ENCODE peak calls at places on chromosomes 7 and 10, in eight cellular contexts. D, O, I, F, A, K, W and B are unnamed samples.

GRCh38 chr10:64977912-64978311 is 1456.7 kb downstream of the REEP3 start:
- DNase-seq in D (no peak), O (no peak), I (no peak), F (no peak), A (no peak), K (no peak), W (no peak), B (no peak)

GRCh38 chr7:69620063-69620462 is 21.8 kb downstream of the AUTS2 start:
- DNase-seq in D (no peak), O (no peak), I (no peak), F (no peak), A (no peak), K (no peak), W (no peak), B (no peak)

GRCh38 chr7:97454636-97455035 is 277.2 kb upstream of the TAC1 start:
- DNase-seq in D (no peak), O (no peak), I (no peak), F (no peak), A (no peak), K (no peak), W (no peak), B (no peak)

GRCh38 chr7:150481207-150481920 is 30.9 kb downstream of the GIMAP8 start:
- DNase-seq in D (no peak), O (peak), I (no peak), F (no peak), A (no peak), K (no peak), W (no peak), B (no peak)

GRCh38 chr10:108327706-108328105 is 1163.2 kb upstream of the SORCS1 start:
- DNase-seq in D (peak), O (no peak), I (no peak), F (no peak), A (no peak), K (no peak), W (no peak), B (no peak)

GRCh38 chr10:24009115-24009514 is 199.8 kb upstream of the KIAA1217 start:
- DNase-seq in D (no peak), O (no peak), I (no peak), F (no peak), A (no peak), K (no peak), W (no peak), B (no peak)

GRCh38 chr10:99540673-99541531 is 8.2 kb downstream of the NKX2-3 start:
- DNase-seq in D (peak), O (peak), I (no peak), F (no peak), A (no peak), K (peak), W (peak), B (peak)

GRCh38 chr7:127588019-127588696 is at the start of gene ARF5:
- DNase-seq in D (peak), O (peak), I (peak), F (peak), A (peak), K (peak), W (peak), B (peak)

GRCh38 chr10:50740351-50740688 is 584 bp downstream of the ASAH2B start:
- DNase-seq in D (peak), O (peak), I (peak), F (no peak), A (no peak), K (no peak), W (peak), B (no peak)

GRCh38 chr7:75995052-75995471 is 667 bp upstream of the TMEM120A start:
- DNase-seq in D (no peak), O (no peak), I (no peak), F (no peak), A (no peak), K (no peak), W (no peak), B (no peak)

GRCh38 chr7:94696981-94697670 is 41.2 kb upstream of the SGCE start:
- DNase-seq in D (peak), O (peak), I (no peak), F (no peak), A (peak), K (no peak), W (peak), B (no peak)

GRCh38 chr10:61626209-61626608 is 36.5 kb upstream of the CABCOCO1 start:
- DNase-seq in D (no peak), O (no peak), I (no peak), F (no peak), A (no peak), K (no peak), W (no peak), B (no peak)

GRCh38 chr7:134724606-134725005 is 54.8 kb upstream of the CALD1 start:
- DNase-seq in D (peak), O (peak), I (no peak), F (no peak), A (no peak), K (no peak), W (no peak), B (no peak)

GRCh38 chr10:118953598-118953997 is 75.9 kb upstream of the NANOS1 start:
- DNase-seq in D (no peak), O (no peak), I (no peak), F (no peak), A (no peak), K (no peak), W (no peak), B (no peak)

GRCh38 chr10:71999360-72000072 is 35.3 kb downstream of the CHST3 start:
- DNase-seq in D (no peak), O (no peak), I (peak), F (no peak), A (peak), K (no peak), W (peak), B (no peak)

GRCh38 chr7:114819629-114820362 is 102.1 kb upstream of the MDFIC start:
- DNase-seq in D (peak), O (no peak), I (no peak), F (no peak), A (no peak), K (no peak), W (peak), B (no peak)

GRCh38 chr10:95375418-95375817 is 84.6 kb upstream of the PDLIM1 start:
- DNase-seq in D (no peak), O (no peak), I (no peak), F (no peak), A (no peak), K (no peak), W (no peak), B (no peak)

GRCh38 chr10:85147346-85148250 is 819.2 kb downstream of the CCSER2 start:
- DNase-seq in D (no peak), O (no peak), I (no peak), F (no peak), A (no peak), K (no peak), W (no peak), B (no peak)

GRCh38 chr7:139618482-139619366 is 95.2 kb downstream of the CLEC2L start:
- DNase-seq in D (peak), O (peak), I (no peak), F (peak), A (no peak), K (no peak), W (peak), B (no peak)

GRCh38 chr7:138460176-138460648 is at the start of gene TRIM24:
- DNase-seq in D (no peak), O (no peak), I (peak), F (no peak), A (peak), K (peak), W (no peak), B (no peak)

GRCh38 chr7:25995893-25996529 is 156.0 kb upstream of the NFE2L3 start:
- DNase-seq in D (no peak), O (peak), I (no peak), F (no peak), A (no peak), K (no peak), W (peak), B (peak)

GRCh38 chr10:93384006-93384405 is 98.1 kb downstream of the MYOF start:
- DNase-seq in D (peak), O (peak), I (no peak), F (no peak), A (no peak), K (no peak), W (no peak), B (no peak)

GRCh38 chr7:158392251-158392650 is 195.4 kb downstream of the PTPRN2 start:
- DNase-seq in D (no peak), O (no peak), I (no peak), F (no peak), A (no peak), K (peak), W (no peak), B (no peak)

GRCh38 chr10:43819464-43820225 is 171.0 kb upstream of the ZNF32 start:
- DNase-seq in D (no peak), O (no peak), I (no peak), F (peak), A (no peak), K (no peak), W (no peak), B (no peak)

GRCh38 chr10:7045891-7046599 is 364.8 kb downstream of the SFMBT2 start:
- DNase-seq in D (no peak), O (peak), I (no peak), F (no peak), A (no peak), K (no peak), W (no peak), B (no peak)

GRCh38 chr7:121831320-121831719 is 41.6 kb upstream of the PTPRZ1 start:
- DNase-seq in D (peak), O (no peak), I (no peak), F (no peak), A (no peak), K (no peak), W (no peak), B (no peak)

GRCh38 chr7:20785211-20786048 is 1.3 kb downstream of the SP8 start:
- DNase-seq in D (peak), O (peak), I (no peak), F (no peak), A (no peak), K (no peak), W (peak), B (peak)

DNA sequence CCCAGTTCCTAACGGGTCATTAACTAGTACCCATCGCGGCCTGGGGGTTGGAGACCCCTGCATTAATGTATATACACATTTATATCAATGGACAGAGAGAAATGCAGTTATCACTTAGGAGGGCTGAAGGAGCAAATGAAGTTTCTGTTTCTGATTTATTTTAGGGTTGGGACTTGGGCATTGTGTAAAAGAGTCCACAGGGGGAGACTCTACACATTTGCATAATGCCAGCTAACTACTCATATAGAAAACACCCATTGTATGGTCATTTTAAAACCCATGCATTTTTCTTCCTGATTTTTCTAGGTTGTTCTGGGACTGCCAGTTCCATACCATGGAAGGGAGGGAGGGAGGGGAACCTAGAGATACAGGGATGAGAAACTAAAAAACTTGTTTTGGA is 23.5 kb downstream of the BCCIP start:
- DNase-seq in D (no peak), O (no peak), I (no peak), F (no peak), A (no peak), K (no peak), W (no peak), B (no peak)
- H3K27ac ChIP-seq in D (no peak), O (no peak), I (no peak), F (no peak), A (no peak), K (no peak), W (no peak), B (no peak)

GRCh38 chr7:101818699-101819071 is 1.3 kb downstream of the CUX1 start:
- DNase-seq in D (no peak), O (no peak), I (no peak), F (no peak), A (no peak), K (no peak), W (no peak), B (no peak)
- H3K27ac ChIP-seq in D (no peak), O (no peak), I (no peak), F (no peak), A (peak), K (peak), W (peak), B (no peak)

GRCh38 chr10:88965016-88965415 is 12.4 kb upstream of the ACTA2 start:
- DNase-seq in D (no peak), O (no peak), I (no peak), F (no peak), A (no peak), K (no peak), W (no peak), B (no peak)
- H3K27ac ChIP-seq in D (no peak), O (no peak), I (no peak), F (no peak), A (no peak), K (no peak), W (no peak), B (no peak)

GRCh38 chr10:1561731-1562337 is 175.5 kb downstream of the ADARB2 start:
- DNase-seq in D (no peak), O (no peak), I (no peak), F (no peak), A (no peak), K (no peak), W (no peak), B (no peak)

GRCh38 chr10:1559731-1560130 is 177.6 kb downstream of the ADARB2 start:
- DNase-seq in D (no peak), O (no peak), I (no peak), F (no peak), A (no peak), K (no peak), W (no peak), B (no peak)

GRCh38 chr10:1563028-1563427 is 174.3 kb downstream of the ADARB2 start:
- DNase-seq in D (no peak), O (no peak), I (no peak), F (no peak), A (no peak), K (no peak), W (no peak), B (no peak)

GRCh38 chr10:1559311-1559710 is 178.0 kb downstream of the ADARB2 start:
- DNase-seq in D (no peak), O (no peak), I (no peak), F (no peak), A (no peak), K (peak), W (no peak), B (no peak)

GRCh38 chr10:1560535-1561192 is 176.7 kb downstream of the ADARB2 start:
- DNase-seq in D (no peak), O (no peak), I (no peak), F (no peak), A (no peak), K (peak), W (no peak), B (no peak)
- H3K27ac ChIP-seq in D (no peak), O (no peak), I (no peak), F (no peak), A (no peak), K (no peak), W (no peak), B (no peak)

DNA sequence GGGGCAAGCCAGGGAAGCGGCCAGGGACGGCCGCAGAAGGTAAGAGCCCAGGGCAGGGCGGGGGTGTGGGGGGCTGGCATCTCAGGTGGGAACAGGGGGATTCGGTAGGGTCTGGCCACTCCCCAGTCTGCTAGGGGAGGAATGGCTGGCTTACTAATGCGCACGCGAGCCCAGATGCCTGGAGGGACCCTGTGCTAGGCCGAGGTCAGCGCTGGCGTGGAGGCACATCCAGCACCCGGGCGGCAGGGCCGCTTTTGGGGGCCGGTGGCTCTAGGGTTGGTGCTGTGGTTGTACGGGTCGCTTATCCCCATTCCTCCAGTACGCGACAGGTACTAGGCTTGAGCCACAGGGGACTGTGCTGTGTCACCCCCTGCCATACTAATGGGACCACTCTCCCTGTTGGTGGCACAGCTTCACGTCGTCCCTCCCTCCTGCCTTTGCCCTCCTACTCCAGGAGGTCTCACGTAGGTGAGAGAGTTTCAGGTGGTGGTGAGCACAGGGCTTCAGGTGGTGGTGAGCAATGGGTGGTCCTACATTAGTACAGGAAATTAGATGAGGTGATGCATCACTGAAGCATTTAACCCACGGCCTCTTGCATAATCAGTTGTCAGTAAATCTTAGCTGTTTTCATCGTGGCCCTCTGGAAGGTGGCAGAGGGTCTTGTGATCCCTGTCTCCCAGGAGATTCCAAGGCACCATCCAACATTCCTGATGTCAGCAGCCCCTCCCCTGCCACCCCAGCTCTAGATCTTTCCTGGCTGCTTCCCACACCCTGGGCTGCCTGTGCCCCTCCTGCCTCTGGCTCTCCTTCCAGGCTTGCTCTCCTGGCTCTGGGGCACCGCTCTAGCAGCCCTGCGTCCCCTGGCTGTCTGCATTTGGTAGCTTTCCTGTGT is 981 bp downstream of the AEBP1 start:
- DNase-seq in D (peak), O (no peak), I (peak), F (peak), A (no peak), K (no peak), W (peak), B (no peak)
- H3K27ac ChIP-seq in D (no peak), O (peak), I (peak), F (no peak), A (peak), K (peak), W (peak), B (no peak)

GRCh38 chr10:128846927-128847326 is 620.1 kb upstream of the MGMT start:
- DNase-seq in D (no peak), O (no peak), I (no peak), F (no peak), A (no peak), K (no peak), W (no peak), B (no peak)
- H3K27ac ChIP-seq in D (no peak), O (no peak), I (no peak), F (no peak), A (no peak), K (no peak), W (no peak), B (no peak)

DNA sequence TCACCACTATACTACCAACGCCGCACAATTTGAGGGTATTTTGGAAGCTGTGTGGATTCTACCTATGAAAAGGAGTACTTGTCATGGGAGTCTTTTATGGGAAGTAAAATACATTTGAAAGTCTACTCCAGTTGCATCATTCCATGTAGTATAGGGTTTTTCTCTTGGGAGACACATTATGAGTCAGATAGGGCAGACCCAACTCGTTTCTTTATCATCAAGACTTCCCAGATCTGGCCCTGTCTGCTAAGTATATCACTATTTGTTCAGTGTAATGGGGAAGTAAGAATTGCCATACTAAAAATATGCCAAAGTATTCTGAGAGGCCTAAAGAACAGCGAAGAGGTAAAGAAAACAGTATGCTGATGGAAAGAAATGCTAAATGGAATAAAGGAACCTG is 144.2 kb downstream of the SPAG6 start:
- DNase-seq in D (peak), O (no peak), I (no peak), F (no peak), A (no peak), K (no peak), W (no peak), B (no peak)
- H3K27ac ChIP-seq in D (no peak), O (no peak), I (no peak), F (no peak), A (no peak), K (no peak), W (no peak), B (no peak)

GRCh38 chr7:47512481-47513176 is 69.3 kb downstream of the TNS3 start:
- DNase-seq in D (no peak), O (no peak), I (no peak), F (no peak), A (no peak), K (no peak), W (no peak), B (no peak)
- H3K27ac ChIP-seq in D (no peak), O (no peak), I (no peak), F (no peak), A (no peak), K (peak), W (peak), B (no peak)

GRCh38 chr10:19839552-19839951 is 23.3 kb downstream of the PLXDC2 start:
- DNase-seq in D (no peak), O (no peak), I (no peak), F (no peak), A (no peak), K (no peak), W (no peak), B (no peak)
- H3K27ac ChIP-seq in D (no peak), O (no peak), I (no peak), F (no peak), A (no peak), K (no peak), W (no peak), B (no peak)

GRCh38 chr10:63261496-63261895 is 128.4 kb downstream of the NRBF2 start:
- DNase-seq in D (no peak), O (no peak), I (no peak), F (no peak), A (no peak), K (no peak), W (no peak), B (no peak)

GRCh38 chr10:63262674-63263073 is 129.5 kb downstream of the NRBF2 start:
- DNase-seq in D (no peak), O (no peak), I (no peak), F (no peak), A (no peak), K (no peak), W (no peak), B (no peak)

GRCh38 chr10:63258920-63259678 is 126.0 kb downstream of the NRBF2 start:
- DNase-seq in D (no peak), O (no peak), I (no peak), F (no peak), A (no peak), K (no peak), W (no peak), B (no peak)

GRCh38 chr10:63260103-63260859 is 127.2 kb downstream of the NRBF2 start:
- DNase-seq in D (no peak), O (peak), I (no peak), F (no peak), A (no peak), K (no peak), W (no peak), B (no peak)

GRCh38 chr10:63260860-63261251 is 127.7 kb downstream of the NRBF2 start:
- DNase-seq in D (no peak), O (no peak), I (no peak), F (no peak), A (no peak), K (no peak), W (no peak), B (no peak)
- H3K27ac ChIP-seq in D (no peak), O (no peak), I (peak), F (no peak), A (no peak), K (peak), W (no peak), B (no peak)